ENCODE peak calls at places on chromosomes 6 and 20, in five cellular contexts. One of them, this sample, is unnamed.

GRCh38 chr6:73640179-73640750 is 13.5 kb downstream of the SLC17A5 start:
- DNase-seq in bronchial epithelial cell: no peak
- DNase-seq in activated B cell treated with CpG ODN at 0.5 μM for 24 hours: no peak
- DNase-seq in mesothelial cell of epicardium: no peak
- DNase-seq in dorsolateral prefrontal cortex: no peak
- DNase-seq in this sample: no peak

GRCh38 chr6:98014791-98015201 is 731.8 kb upstream of the MMS22L start:
- DNase-seq in bronchial epithelial cell: no peak
- DNase-seq in activated B cell treated with CpG ODN at 0.5 μM for 24 hours: no peak
- DNase-seq in mesothelial cell of epicardium: no peak
- DNase-seq in dorsolateral prefrontal cortex: no peak
- DNase-seq in this sample: no peak

GRCh38 chr6:108876929-108877775 is 28.9 kb downstream of the ARMC2 start:
- DNase-seq in bronchial epithelial cell: no peak
- DNase-seq in activated B cell treated with CpG ODN at 0.5 μM for 24 hours: no peak
- DNase-seq in mesothelial cell of epicardium: no peak
- DNase-seq in dorsolateral prefrontal cortex: no peak
- DNase-seq in this sample: peak

GRCh38 chr6:10415593-10416480 is 963 bp upstream of the TFAP2A start:
- DNase-seq in bronchial epithelial cell: no peak
- DNase-seq in activated B cell treated with CpG ODN at 0.5 μM for 24 hours: no peak
- DNase-seq in mesothelial cell of epicardium: no peak
- DNase-seq in dorsolateral prefrontal cortex: no peak
- DNase-seq in this sample: peak

GRCh38 chr6:98416027-98416426 is 418.3 kb upstream of the POU3F2 start:
- DNase-seq in bronchial epithelial cell: peak
- DNase-seq in activated B cell treated with CpG ODN at 0.5 μM for 24 hours: no peak
- DNase-seq in mesothelial cell of epicardium: no peak
- DNase-seq in dorsolateral prefrontal cortex: peak
- DNase-seq in this sample: no peak

GRCh38 chr6:105740946-105741605 is 338.2 kb upstream of the PREP start:
- DNase-seq in bronchial epithelial cell: no peak
- DNase-seq in activated B cell treated with CpG ODN at 0.5 μM for 24 hours: no peak
- DNase-seq in mesothelial cell of epicardium: no peak
- DNase-seq in dorsolateral prefrontal cortex: no peak
- DNase-seq in this sample: no peak

GRCh38 chr6:106356382-106356781 is 4.1 kb upstream of the CRYBG1 start:
- DNase-seq in bronchial epithelial cell: no peak
- DNase-seq in activated B cell treated with CpG ODN at 0.5 μM for 24 hours: no peak
- DNase-seq in mesothelial cell of epicardium: no peak
- DNase-seq in dorsolateral prefrontal cortex: no peak
- DNase-seq in this sample: no peak

GRCh38 chr6:144220031-144220790 is 64.9 kb upstream of the UTRN start:
- DNase-seq in bronchial epithelial cell: no peak
- DNase-seq in activated B cell treated with CpG ODN at 0.5 μM for 24 hours: no peak
- DNase-seq in mesothelial cell of epicardium: no peak
- DNase-seq in dorsolateral prefrontal cortex: no peak
- DNase-seq in this sample: no peak

GRCh38 chr20:56554869-56555268 is 21.8 kb downstream of the FAM209B start:
- DNase-seq in bronchial epithelial cell: peak
- DNase-seq in activated B cell treated with CpG ODN at 0.5 μM for 24 hours: no peak
- DNase-seq in mesothelial cell of epicardium: no peak
- DNase-seq in dorsolateral prefrontal cortex: peak
- DNase-seq in this sample: peak

DNA sequence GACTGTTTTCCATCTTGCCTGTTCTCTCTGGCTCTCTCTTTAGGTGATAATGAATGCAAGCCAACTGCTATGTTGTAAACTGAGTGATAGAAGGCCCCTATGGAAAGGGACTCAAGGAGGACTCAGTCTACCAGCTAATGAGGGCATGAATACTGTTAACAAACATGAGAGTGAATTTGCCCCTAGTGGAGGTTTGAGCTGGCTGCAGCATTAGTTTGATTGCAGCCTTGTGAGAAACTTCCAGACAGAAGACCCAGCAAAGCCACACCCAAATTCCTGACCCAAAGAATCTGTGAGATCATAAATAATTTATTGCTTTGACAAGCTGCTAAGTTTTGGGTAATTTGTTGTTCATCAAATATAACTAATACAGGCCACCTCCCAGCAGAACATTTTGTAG is 50.0 kb upstream of the PLCB1 start:
- DNase-seq in bronchial epithelial cell: peak
- DNase-seq in activated B cell treated with CpG ODN at 0.5 μM for 24 hours: no peak
- DNase-seq in mesothelial cell of epicardium: no peak
- DNase-seq in dorsolateral prefrontal cortex: no peak
- DNase-seq in this sample: peak
- TF ChIP-seq CTCF in bronchial epithelial cell: peak
- TF ChIP-seq CTCF in activated B cell treated with CpG ODN at 0.5 μM for 24 hours: no peak
- TF ChIP-seq CTCF in mesothelial cell of epicardium: peak
- TF ChIP-seq CTCF in dorsolateral prefrontal cortex: no peak
- TF ChIP-seq CTCF in this sample: peak

DNA sequence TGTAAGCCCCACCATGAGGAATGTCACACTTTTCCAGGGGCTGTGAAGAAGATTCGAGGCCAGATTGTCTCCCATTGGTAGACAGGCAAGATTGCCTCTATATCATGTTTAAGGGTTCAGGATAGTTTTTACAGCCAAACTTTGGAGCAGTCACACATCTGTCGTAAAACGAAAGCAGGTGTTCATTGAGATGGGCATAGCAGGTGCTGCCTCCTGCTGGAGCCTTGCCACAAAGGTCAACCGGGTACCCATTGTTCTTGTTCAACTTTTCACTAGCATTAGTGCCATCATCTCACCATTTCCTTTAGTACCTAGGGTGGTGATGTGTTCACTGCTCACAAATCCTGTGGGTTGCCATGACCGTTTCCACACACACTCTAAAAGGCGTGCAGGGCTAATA is 198.3 kb downstream of the HTR1B start:
- DNase-seq in bronchial epithelial cell: no peak
- DNase-seq in activated B cell treated with CpG ODN at 0.5 μM for 24 hours: no peak
- DNase-seq in mesothelial cell of epicardium: no peak
- DNase-seq in dorsolateral prefrontal cortex: no peak
- DNase-seq in this sample: no peak
- TF ChIP-seq CTCF in bronchial epithelial cell: no peak
- TF ChIP-seq CTCF in activated B cell treated with CpG ODN at 0.5 μM for 24 hours: no peak
- TF ChIP-seq CTCF in mesothelial cell of epicardium: no peak
- TF ChIP-seq CTCF in dorsolateral prefrontal cortex: no peak
- TF ChIP-seq CTCF in this sample: no peak

GRCh38 chr6:29696147-29697129 is 15.5 kb upstream of the ZFP57 start:
- DNase-seq in bronchial epithelial cell: peak
- DNase-seq in activated B cell treated with CpG ODN at 0.5 μM for 24 hours: no peak
- DNase-seq in mesothelial cell of epicardium: no peak
- DNase-seq in dorsolateral prefrontal cortex: no peak
- DNase-seq in this sample: peak
- TF ChIP-seq CTCF in bronchial epithelial cell: peak
- TF ChIP-seq CTCF in activated B cell treated with CpG ODN at 0.5 μM for 24 hours: no peak
- TF ChIP-seq CTCF in mesothelial cell of epicardium: no peak
- TF ChIP-seq CTCF in dorsolateral prefrontal cortex: peak
- TF ChIP-seq CTCF in this sample: peak

GRCh38 chr6:45421700-45422540 is 44.2 kb upstream of the SUPT3H start:
- DNase-seq in bronchial epithelial cell: peak
- DNase-seq in activated B cell treated with CpG ODN at 0.5 μM for 24 hours: peak
- DNase-seq in mesothelial cell of epicardium: peak
- DNase-seq in dorsolateral prefrontal cortex: peak
- DNase-seq in this sample: peak
- TF ChIP-seq CTCF in bronchial epithelial cell: peak
- TF ChIP-seq CTCF in activated B cell treated with CpG ODN at 0.5 μM for 24 hours: no peak
- TF ChIP-seq CTCF in mesothelial cell of epicardium: no peak
- TF ChIP-seq CTCF in dorsolateral prefrontal cortex: no peak
- TF ChIP-seq CTCF in this sample: no peak

GRCh38 chr20:45293041-45294002 is 13.3 kb upstream of the RBPJL start:
- DNase-seq in bronchial epithelial cell: peak
- DNase-seq in activated B cell treated with CpG ODN at 0.5 μM for 24 hours: peak
- DNase-seq in mesothelial cell of epicardium: peak
- DNase-seq in dorsolateral prefrontal cortex: peak
- DNase-seq in this sample: peak

GRCh38 chr20:45294659-45295058 is 12.0 kb upstream of the RBPJL start:
- DNase-seq in bronchial epithelial cell: no peak
- DNase-seq in activated B cell treated with CpG ODN at 0.5 μM for 24 hours: no peak
- DNase-seq in mesothelial cell of epicardium: no peak
- DNase-seq in dorsolateral prefrontal cortex: no peak
- DNase-seq in this sample: no peak

GRCh38 chr20:45291526-45291925 is 15.1 kb upstream of the RBPJL start:
- DNase-seq in bronchial epithelial cell: no peak
- DNase-seq in activated B cell treated with CpG ODN at 0.5 μM for 24 hours: no peak
- DNase-seq in mesothelial cell of epicardium: no peak
- DNase-seq in dorsolateral prefrontal cortex: no peak
- DNase-seq in this sample: no peak

GRCh38 chr20:45292343-45292742 is 14.3 kb upstream of the RBPJL start:
- DNase-seq in bronchial epithelial cell: no peak
- DNase-seq in activated B cell treated with CpG ODN at 0.5 μM for 24 hours: no peak
- DNase-seq in mesothelial cell of epicardium: no peak
- DNase-seq in dorsolateral prefrontal cortex: no peak
- DNase-seq in this sample: no peak

DNA sequence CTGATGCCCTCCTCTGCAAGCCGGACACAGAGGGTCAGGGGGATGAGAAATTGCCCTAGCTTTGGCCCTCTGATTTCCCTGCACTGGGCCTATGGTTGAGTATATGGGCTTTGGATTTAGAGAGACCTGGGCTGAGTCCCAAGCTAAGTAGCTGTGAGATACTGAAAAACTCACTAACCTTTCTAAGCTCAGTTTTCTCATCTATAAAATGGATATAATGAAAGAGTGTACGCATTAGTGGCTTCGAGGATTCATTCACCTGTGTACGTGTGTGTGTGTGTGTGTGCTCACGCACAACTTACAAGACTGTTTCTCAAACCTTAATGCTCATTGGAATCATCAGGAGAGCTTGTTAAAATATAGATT is 12.7 kb upstream of the RBPJL start:
- DNase-seq in bronchial epithelial cell: no peak
- DNase-seq in activated B cell treated with CpG ODN at 0.5 μM for 24 hours: no peak
- DNase-seq in mesothelial cell of epicardium: no peak
- DNase-seq in dorsolateral prefrontal cortex: no peak
- DNase-seq in this sample: no peak
- TF ChIP-seq CTCF in bronchial epithelial cell: no peak
- TF ChIP-seq CTCF in activated B cell treated with CpG ODN at 0.5 μM for 24 hours: peak
- TF ChIP-seq CTCF in mesothelial cell of epicardium: no peak
- TF ChIP-seq CTCF in dorsolateral prefrontal cortex: no peak
- TF ChIP-seq CTCF in this sample: no peak

GRCh38 chr6:169082817-169083540 is 170.7 kb downstream of the THBS2 start:
- DNase-seq in bronchial epithelial cell: no peak
- DNase-seq in activated B cell treated with CpG ODN at 0.5 μM for 24 hours: no peak
- DNase-seq in mesothelial cell of epicardium: no peak
- DNase-seq in dorsolateral prefrontal cortex: no peak
- DNase-seq in this sample: no peak

GRCh38 chr6:169084067-169084466 is 169.6 kb downstream of the THBS2 start:
- DNase-seq in bronchial epithelial cell: no peak
- DNase-seq in activated B cell treated with CpG ODN at 0.5 μM for 24 hours: no peak
- DNase-seq in mesothelial cell of epicardium: no peak
- DNase-seq in dorsolateral prefrontal cortex: no peak
- DNase-seq in this sample: no peak

GRCh38 chr6:169079650-169080049 is 174.0 kb downstream of the THBS2 start:
- DNase-seq in bronchial epithelial cell: peak
- DNase-seq in activated B cell treated with CpG ODN at 0.5 μM for 24 hours: no peak
- DNase-seq in mesothelial cell of epicardium: no peak
- DNase-seq in dorsolateral prefrontal cortex: no peak
- DNase-seq in this sample: peak

GRCh38 chr6:169081264-169081663 is 172.4 kb downstream of the THBS2 start:
- DNase-seq in bronchial epithelial cell: no peak
- DNase-seq in activated B cell treated with CpG ODN at 0.5 μM for 24 hours: no peak
- DNase-seq in mesothelial cell of epicardium: no peak
- DNase-seq in dorsolateral prefrontal cortex: no peak
- DNase-seq in this sample: no peak

GRCh38 chr6:169082093-169082492 is 171.6 kb downstream of the THBS2 start:
- DNase-seq in bronchial epithelial cell: no peak
- DNase-seq in activated B cell treated with CpG ODN at 0.5 μM for 24 hours: no peak
- DNase-seq in mesothelial cell of epicardium: no peak
- DNase-seq in dorsolateral prefrontal cortex: no peak
- DNase-seq in this sample: no peak
- TF ChIP-seq CTCF in bronchial epithelial cell: no peak
- TF ChIP-seq CTCF in activated B cell treated with CpG ODN at 0.5 μM for 24 hours: no peak
- TF ChIP-seq CTCF in mesothelial cell of epicardium: no peak
- TF ChIP-seq CTCF in dorsolateral prefrontal cortex: no peak
- TF ChIP-seq CTCF in this sample: no peak

GRCh38 chr6:9408718-9409117 is 973.4 kb upstream of the SLC35B3 start:
- DNase-seq in bronchial epithelial cell: peak
- DNase-seq in activated B cell treated with CpG ODN at 0.5 μM for 24 hours: no peak
- DNase-seq in mesothelial cell of epicardium: no peak
- DNase-seq in dorsolateral prefrontal cortex: no peak
- DNase-seq in this sample: no peak

GRCh38 chr6:9417400-9417799 is 982.1 kb upstream of the SLC35B3 start:
- DNase-seq in bronchial epithelial cell: no peak
- DNase-seq in activated B cell treated with CpG ODN at 0.5 μM for 24 hours: no peak
- DNase-seq in mesothelial cell of epicardium: no peak
- DNase-seq in dorsolateral prefrontal cortex: no peak
- DNase-seq in this sample: no peak

GRCh38 chr6:9409126-9409525 is 973.8 kb upstream of the SLC35B3 start:
- DNase-seq in bronchial epithelial cell: no peak
- DNase-seq in activated B cell treated with CpG ODN at 0.5 μM for 24 hours: no peak
- DNase-seq in mesothelial cell of epicardium: no peak
- DNase-seq in dorsolateral prefrontal cortex: no peak
- DNase-seq in this sample: no peak

GRCh38 chr6:9412951-9413559 is 977.7 kb upstream of the SLC35B3 start:
- DNase-seq in bronchial epithelial cell: peak
- DNase-seq in activated B cell treated with CpG ODN at 0.5 μM for 24 hours: no peak
- DNase-seq in mesothelial cell of epicardium: no peak
- DNase-seq in dorsolateral prefrontal cortex: no peak
- DNase-seq in this sample: peak
- TF ChIP-seq CTCF in bronchial epithelial cell: peak
- TF ChIP-seq CTCF in activated B cell treated with CpG ODN at 0.5 μM for 24 hours: no peak
- TF ChIP-seq CTCF in mesothelial cell of epicardium: no peak
- TF ChIP-seq CTCF in dorsolateral prefrontal cortex: peak
- TF ChIP-seq CTCF in this sample: peak

This sample was measured in MCF 10A.